ENCODE peak calls at places on chromosomes 6 and 20, in four cellular contexts. W is K562, J is GM12891, T is GM12878. E is an unnamed sample.

GRCh38 chr6:169702640-169703246 is 817 bp downstream of the C6orf120 start:
- DNase-seq in T (no peak), J (peak; percentile 22), W (no peak), E (no peak)

GRCh38 chr6:42572523-42572922 is 8.7 kb downstream of the UBR2 start:
- DNase-seq in T (peak; percentile 87), J (no peak), W (no peak), E (peak; percentile 78)

GRCh38 chr6:44166116-44166515 is 7.5 kb downstream of the CAPN11 start:
- DNase-seq in J (no peak), T (no peak), W (no peak), E (no peak)

GRCh38 chr6:106858653-106859092 is 115.9 kb downstream of the CD24 start:
- DNase-seq in T (no peak), W (no peak), J (no peak), E (no peak)

GRCh38 chr20:25177890-25178321 is 17.6 kb upstream of the ENTPD6 start:
- DNase-seq in J (no peak), T (no peak), W (no peak), E (no peak)

GRCh38 chr6:72250664-72251063 is 364.3 kb downstream of the RIMS1 start:
- DNase-seq in W (no peak), T (no peak), J (no peak), E (no peak)

GRCh38 chr20:1185316-1185741 is 548 bp upstream of the TMEM74B start:
- DNase-seq in W (peak; percentile 77), T (no peak), J (peak; percentile 50), E (no peak)

GRCh38 chr6:44172759-44173500 is 14.3 kb downstream of the CAPN11 start:
- DNase-seq in T (peak; percentile 30), W (peak; percentile 93), J (peak; percentile 76), E (peak; percentile 83)

GRCh38 chr20:8389381-8390368 is 257.6 kb downstream of the PLCB1 start:
- DNase-seq in T (no peak), W (peak; percentile 4), J (no peak), E (no peak)

GRCh38 chr6:18166314-18167007 is 11.2 kb downstream of the KDM1B start:
- DNase-seq in T (no peak), J (no peak), W (no peak), E (no peak)

GRCh38 chr6:39228111-39228971 is 934 bp downstream of the KCNK5 start:
- DNase-seq in T (no peak), W (no peak), J (no peak), E (no peak)

GRCh38 chr20:32544260-32544722 is 40.8 kb downstream of the NOL4L start:
- DNase-seq in W (no peak), T (no peak), J (no peak), E (no peak)

GRCh38 chr6:109406196-109406595 is 23.9 kb upstream of the CD164 start:
- DNase-seq in W (no peak), T (no peak), J (no peak), E (no peak)

DNA sequence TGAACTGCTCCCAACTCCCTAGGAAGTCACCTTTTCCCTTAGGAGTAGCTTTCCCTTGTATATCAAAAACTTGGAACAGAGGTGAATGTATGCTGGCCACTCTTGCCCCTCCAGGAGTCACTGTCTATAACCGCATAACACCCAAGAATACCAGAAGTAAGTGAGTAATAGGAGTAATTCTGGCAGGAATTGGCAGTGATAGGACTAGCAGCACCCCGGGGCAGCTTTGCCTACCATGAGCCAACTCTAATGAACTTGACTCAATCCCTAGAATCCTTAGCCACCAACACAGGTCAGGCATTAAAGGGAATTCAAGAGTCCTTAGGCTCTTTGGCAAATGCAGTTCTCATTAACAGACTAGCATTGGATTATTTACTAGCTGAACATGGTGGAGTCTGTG is 28.8 kb upstream of the CD164 start:
- DNase-seq in T (no peak), W (no peak), J (no peak), E (no peak)
- TF ChIP-seq SPI1 in T (no peak), W (no peak), J (no peak), E (no peak)

GRCh38 chr20:40667503-40667902 is 21.5 kb downstream of the MAFB start:
- DNase-seq in T (no peak), J (no peak), W (no peak), E (no peak)

GRCh38 chr20:40669692-40670091 is 19.3 kb downstream of the MAFB start:
- DNase-seq in T (no peak), J (no peak), W (no peak), E (no peak)

GRCh38 chr20:40666336-40666735 is 22.7 kb downstream of the MAFB start:
- DNase-seq in W (no peak), T (no peak), J (no peak), E (no peak)

GRCh38 chr20:40670251-40670650 is 18.8 kb downstream of the MAFB start:
- DNase-seq in T (no peak), J (no peak), W (peak; percentile 34), E (no peak)

DNA sequence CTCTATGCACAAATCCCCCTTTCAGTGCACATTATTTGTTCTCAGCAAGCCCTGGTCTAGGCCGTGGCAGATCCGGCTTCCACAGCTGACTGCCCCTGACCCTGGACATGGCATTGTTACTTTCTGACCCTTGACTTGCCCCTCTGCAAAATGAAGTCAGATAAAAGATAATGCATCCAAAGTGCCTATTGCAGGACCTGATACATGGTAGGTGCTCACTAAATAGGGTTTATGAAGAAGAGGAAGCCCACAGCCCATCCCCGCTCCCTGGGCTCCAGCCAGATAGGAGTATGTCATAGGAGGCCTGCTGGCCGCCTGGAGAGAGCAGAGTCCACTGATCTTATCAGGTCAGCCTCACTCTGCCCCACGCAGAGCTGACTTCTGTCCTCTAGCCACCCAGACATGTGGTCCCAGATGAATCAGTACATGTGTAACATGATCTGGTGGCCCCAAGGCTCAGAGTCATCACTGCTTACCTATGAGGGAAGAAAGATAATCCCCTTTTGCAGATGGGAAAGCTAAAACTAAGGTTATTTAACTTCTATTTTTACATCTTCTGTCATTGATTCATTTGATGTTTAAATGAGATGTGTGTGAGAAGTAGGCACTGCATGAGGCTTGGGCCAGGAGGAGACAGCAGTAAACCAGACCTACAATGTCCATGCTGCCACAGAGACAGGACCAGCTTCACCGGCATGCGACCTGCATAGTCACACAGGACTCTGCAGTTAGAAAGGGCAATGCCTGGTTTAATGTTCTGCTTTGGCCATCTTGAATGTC is 20.4 kb downstream of the MAFB start:
- DNase-seq in T (no peak), J (no peak), W (no peak), E (no peak)
- TF ChIP-seq SPI1 in T (no peak), J (no peak), W (no peak), E (no peak)

GRCh38 chr6:11938285-11938890 is 73.7 kb upstream of the HIVEP1 start:
- DNase-seq in W (peak; percentile 92), J (no peak), T (no peak), E (no peak)
- TF ChIP-seq SPI1 in W (peak; percentile 78), J (no peak), T (no peak), E (no peak)

DNA sequence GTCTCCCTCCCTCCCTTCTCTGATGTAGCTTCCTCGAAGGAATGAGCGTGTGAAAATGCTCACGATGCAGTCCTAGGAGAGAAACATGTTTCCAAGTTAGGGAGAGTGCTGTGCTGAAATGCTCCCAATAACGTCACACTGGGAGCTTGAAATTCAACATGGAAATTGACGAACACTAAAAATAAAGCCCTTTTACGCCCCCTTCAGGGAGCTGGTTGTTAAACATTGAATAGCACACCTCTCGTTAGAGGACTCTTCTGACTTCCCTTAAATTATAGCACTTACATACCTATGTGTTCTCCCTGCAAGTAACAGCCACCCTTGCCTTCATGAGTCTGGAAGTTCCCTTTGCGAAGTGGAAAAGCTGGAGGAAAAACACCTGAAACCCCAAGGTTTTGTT is 88.6 kb downstream of the BFSP1 start:
- DNase-seq in W (no peak), T (no peak), J (no peak), E (no peak)
- TF ChIP-seq SPI1 in W (no peak), T (no peak), J (no peak), E (no peak)

GRCh38 chr20:4051413-4052138 is 36.2 kb upstream of the RNF24 start:
- DNase-seq in W (no peak), J (no peak), T (no peak), E (no peak)

GRCh38 chr20:4052554-4052953 is 37.2 kb upstream of the RNF24 start:
- DNase-seq in J (no peak), W (no peak), T (no peak), E (no peak)

GRCh38 chr20:4053071-4053470 is 37.7 kb upstream of the RNF24 start:
- DNase-seq in T (no peak), J (no peak), W (no peak), E (no peak)

GRCh38 chr20:4052139-4052480 is 36.8 kb upstream of the RNF24 start:
- DNase-seq in W (no peak), T (no peak), J (no peak), E (no peak)

GRCh38 chr20:4050581-4050980 is 35.2 kb upstream of the RNF24 start:
- DNase-seq in T (no peak), W (no peak), J (no peak), E (no peak)
- TF ChIP-seq SPI1 in T (no peak), W (no peak), J (no peak), E (no peak)

DNA sequence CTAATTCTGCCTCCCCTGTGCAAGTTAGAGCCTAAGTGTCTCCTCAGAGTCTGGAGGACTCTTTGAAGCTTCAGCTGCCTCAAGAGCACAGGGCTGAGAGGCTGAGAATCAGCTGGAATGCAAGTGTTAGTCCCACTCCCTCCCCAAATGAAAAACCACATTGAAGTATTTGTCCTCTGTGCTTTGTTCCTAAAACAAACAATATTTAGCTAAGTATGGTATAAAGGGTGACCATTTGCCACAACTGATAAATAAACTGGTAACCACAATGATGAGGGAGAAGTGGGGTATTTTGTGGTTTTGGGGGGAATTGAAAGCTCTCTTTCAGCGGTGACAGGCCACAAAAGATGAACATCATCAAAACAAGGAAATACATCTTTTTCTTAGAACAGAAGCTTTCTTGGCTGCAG is 91.7 kb upstream of the HDDC2 start:
- DNase-seq in W (no peak), J (no peak), T (no peak), E (no peak)
- TF ChIP-seq SPI1 in W (no peak), J (peak; percentile 46), T (no peak), E (no peak)

E was measured in HL-60.